ENCODE peak calls at places on chromosomes 1 and 21, in nine cellular contexts. V is neural progenitor cell, J is keratinocyte, E is endothelial cell of umbilical vein, Q is PC-3, Z is GM12878, N is fibroblast of lung, I is mammary epithelial cell, D is K562. R is an unnamed sample.

GRCh38 chr1:243658596-243659105 is 191.4 kb downstream of the AKT3 start:
- DNase-seq in I (peak; percentile 84), Z (no peak), D (no peak), E (no peak), N (no peak), J (peak; percentile 26), V (no peak), Q (no peak), R (no peak)

GRCh38 chr1:155083865-155084721 is 5.5 kb downstream of the EFNA3 start:
- DNase-seq in D (no peak), Q (peak; percentile 71), J (no peak), Z (no peak), V (no peak), E (peak; percentile 24), I (peak; percentile 50), N (peak; percentile 48), R (no peak)

GRCh38 chr21:18417361-18417760 is 13.8 kb upstream of the TMPRSS15 start:
- DNase-seq in V (no peak), Q (no peak), I (no peak), D (no peak), Z (no peak), N (no peak), J (no peak), E (no peak), R (no peak)

GRCh38 chr1:220274122-220274855 is 2.0 kb upstream of the RAB3GAP2 start:
- DNase-seq in I (peak; percentile 5), D (no peak), V (no peak), Q (no peak), N (peak; percentile 65), E (no peak), J (no peak), Z (no peak), R (peak; percentile 60)

GRCh38 chr1:8194481-8195227 is 123.3 kb upstream of the SLC45A1 start:
- DNase-seq in J (no peak), V (no peak), N (peak; percentile 28), I (peak; percentile 53), Z (no peak), D (no peak), Q (peak; percentile 96), E (peak; percentile 67), R (peak; percentile 45)

GRCh38 chr21:15031790-15032357 is 32.9 kb downstream of the NRIP1 start:
- DNase-seq in V (no peak), Z (no peak), J (no peak), E (no peak), D (no peak), Q (no peak), I (no peak), N (no peak), R (peak; percentile 90)

GRCh38 chr1:154151311-154151710 is 3.6 kb downstream of the NUP210L start:
- DNase-seq in N (peak; percentile 74), E (peak; percentile 54), Z (no peak), V (no peak), D (no peak), I (no peak), J (no peak), Q (no peak), R (no peak)

GRCh38 chr1:145992502-145992936 is 3.9 kb downstream of the TXNIP start:
- DNase-seq in Z (no peak), Q (no peak), V (no peak), D (no peak), I (no peak), J (no peak), N (no peak), E (no peak), R (no peak)

GRCh38 chr1:152926091-152926490 is 17.7 kb downstream of the IVL start:
- DNase-seq in N (peak; percentile 22), D (no peak), Z (no peak), Q (peak; percentile 78), E (no peak), I (peak; percentile 64), V (no peak), J (no peak), R (no peak)

GRCh38 chr1:3609016-3609768 is 2.1 kb downstream of the MEGF6 start:
- DNase-seq in I (no peak), E (no peak), V (no peak), J (no peak), N (no peak), Z (no peak), D (no peak), Q (no peak), R (no peak)

GRCh38 chr1:50454911-50455310 is 31.7 kb upstream of the DMRTA2 start:
- DNase-seq in E (no peak), N (no peak), Q (no peak), D (no peak), V (no peak), Z (no peak), I (no peak), J (no peak), R (no peak)

GRCh38 chr1:80509965-80510522 is 1290.7 kb upstream of the ADGRL2 start:
- DNase-seq in E (no peak), Z (no peak), V (peak; percentile 82), J (no peak), I (no peak), D (no peak), Q (peak; percentile 10), N (no peak), R (no peak)

GRCh38 chr1:43872280-43872679 is 61.3 kb upstream of the ARTN start:
- DNase-seq in D (no peak), E (no peak), V (no peak), I (peak; percentile 52), N (no peak), Z (no peak), Q (peak; percentile 32), J (no peak), R (no peak)

GRCh38 chr1:228039504-228039903 is 32.7 kb downstream of the WNT3A start:
- DNase-seq in E (no peak), Z (no peak), N (no peak), V (no peak), Q (no peak), I (no peak), D (no peak), J (no peak), R (no peak)

GRCh38 chr1:166479052-166479631 is 312.3 kb upstream of the FAM78B start:
- DNase-seq in V (peak; percentile 56), Z (no peak), E (peak; percentile 53), J (no peak), D (peak; percentile 61), I (peak; percentile 9), Q (peak; percentile 79), N (peak; percentile 32), R (no peak)

GRCh38 chr1:201399352-201400126 is 415 bp upstream of the LAD1 start:
- DNase-seq in J (no peak), Q (peak; percentile 92), E (no peak), V (peak; percentile 66), N (no peak), I (peak; percentile 85), Z (no peak), D (peak; percentile 26), R (no peak)

GRCh38 chr1:2392686-2393085 is 1.0 kb downstream of the RER1 start:
- DNase-seq in I (no peak), Z (no peak), Q (no peak), E (no peak), V (no peak), N (no peak), J (no peak), D (no peak), R (no peak)

GRCh38 chr1:182671779-182672486 is 12.5 kb downstream of the RGS8 start:
- DNase-seq in V (peak; percentile 45), I (no peak), J (no peak), E (no peak), N (no peak), Z (no peak), Q (no peak), D (no peak), R (no peak)
- H3K9ac ChIP-seq in V (no peak overlapping the region), I (no peak overlapping the region), J (no peak overlapping the region), E (no peak overlapping the region), N (no peak overlapping the region), Z (no peak overlapping the region), Q (no peak overlapping the region), D (no peak overlapping the region), R (no peak overlapping the region)

GRCh38 chr1:222523852-222524251 is 24.1 kb downstream of the HHIPL2 start:
- DNase-seq in J (no peak), Q (no peak), D (no peak), I (no peak), V (no peak), N (peak; percentile 18), Z (no peak), E (no peak), R (no peak)
- H2AFZ ChIP-seq in J (no peak overlapping the region), Q (no peak overlapping the region), D (no peak overlapping the region), I (no peak overlapping the region), V (no peak overlapping the region), N (no peak overlapping the region), Z (no peak overlapping the region), E (no peak overlapping the region), R (no peak overlapping the region)

DNA sequence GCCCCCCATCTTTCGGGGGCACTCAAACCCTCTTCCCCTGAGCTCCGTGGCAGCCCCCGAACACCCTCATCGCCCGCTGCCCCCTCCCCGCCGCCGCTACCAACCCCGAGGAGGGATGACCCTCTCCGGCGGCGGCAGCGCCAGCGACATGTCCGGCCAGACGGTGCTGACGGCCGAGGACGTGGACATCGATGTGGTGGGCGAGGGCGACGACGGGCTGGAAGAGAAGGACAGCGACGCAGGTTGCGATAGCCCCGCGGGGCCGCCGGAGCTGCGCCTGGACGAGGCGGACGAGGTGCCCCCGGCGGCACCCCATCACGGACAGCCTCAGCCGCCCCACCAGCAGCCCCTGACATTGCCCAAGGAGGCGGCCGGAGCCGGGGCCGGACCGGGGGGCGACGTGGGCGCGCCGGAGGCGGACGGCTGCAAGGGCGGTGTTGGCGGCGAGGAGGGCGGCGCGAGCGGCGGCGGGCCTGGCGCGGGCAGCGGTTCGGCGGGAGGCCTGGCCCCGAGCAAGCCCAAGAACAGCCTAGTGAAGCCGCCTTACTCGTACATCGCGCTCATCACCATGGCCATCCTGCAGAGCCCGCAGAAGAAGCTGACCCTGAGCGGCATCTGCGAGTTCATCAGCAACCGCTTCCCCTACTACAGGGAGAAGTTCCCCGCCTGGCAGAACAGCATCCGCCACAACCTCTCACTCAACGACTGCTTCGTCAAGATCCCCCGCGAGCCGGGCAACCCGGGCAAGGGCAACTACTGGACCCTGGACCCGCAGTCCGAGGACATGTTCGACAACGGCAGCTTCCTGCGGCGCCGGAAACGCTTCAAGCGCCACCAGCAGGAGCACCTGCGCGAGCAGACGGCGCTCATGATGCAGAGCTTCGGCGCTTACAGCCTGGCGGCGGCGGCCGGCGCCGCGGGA is 838 bp downstream of the FOXD3 start:
- DNase-seq in V (peak; percentile 61), E (no peak), J (no peak), N (peak; percentile 9), Q (no peak), Z (no peak), D (peak; percentile 30), I (peak; percentile 21), R (no peak)
- TF ChIP-seq EZH2 in V (peak; percentile 97), E (peak; percentile 100), J (peak; percentile 100), N (peak; percentile 100), Q (no peak), Z (peak; percentile 77), D (no peak), I (peak; percentile 98), R (peak; percentile 97)

GRCh38 chr1:151920147-151920546 is 10.8 kb upstream of the THEM4 start:
- DNase-seq in V (no peak), Z (peak; percentile 40), N (no peak), Q (no peak), J (no peak), D (no peak), I (no peak), E (no peak), R (no peak)
- H3K9ac ChIP-seq in V (no peak overlapping the region), Z (no peak overlapping the region), N (no peak overlapping the region), Q (no peak overlapping the region), J (no peak overlapping the region), D (no peak overlapping the region), I (no peak overlapping the region), E (no peak overlapping the region), R (no peak overlapping the region)

R was measured in astrocyte.